ENCODE peak calls at places on chromosomes 6 and 20, in nine cellular contexts. L is right atrium auricular region, G is neuronal stem cell, H is upper lobe of right lung, N is GM23248, W is SK-N-SH, U is HepG2, K is stomach, X is thyroid gland. S is an unnamed sample. For H3K4me1, the result is how much of the 10 kb centered on the place peaks cover.

GRCh38 chr20:45890077-45890996 is 671 bp downstream of the NEURL2 start:
- DNase-seq in L (peak), G (peak), H (peak), N (peak), W (peak), U (peak), K (peak), X (peak), S (peak)

GRCh38 chr6:111377558-111378120 is 105.4 kb downstream of the REV3L start:
- DNase-seq in L (no peak), G (no peak), H (no peak), N (peak), W (no peak), U (no peak), K (no peak), X (no peak), S (no peak)

GRCh38 chr20:37680420-37680819 is 13.4 kb upstream of the CTNNBL1 start:
- DNase-seq in L (no peak), G (no peak), H (no peak), N (peak), W (no peak), U (no peak), K (no peak), X (no peak), S (no peak)

GRCh38 chr6:45420083-45420908 is 42.6 kb upstream of the SUPT3H start:
- DNase-seq in L (no peak), G (peak), H (peak), N (peak), W (peak), U (no peak), K (no peak), X (no peak), S (no peak)

GRCh38 chr20:46027245-46027853 is 1.7 kb upstream of the SLC12A5 start:
- DNase-seq in L (no peak), G (peak), H (no peak), N (peak), W (no peak), U (peak), K (no peak), X (peak), S (peak)

GRCh38 chr20:47586648-47587306 is 85.1 kb downstream of the NCOA3 start:
- DNase-seq in L (no peak), G (no peak), H (no peak), N (no peak), W (no peak), U (no peak), K (no peak), X (no peak), S (peak)

GRCh38 chr6:136921521-136921935 is 573 bp upstream of the SLC35D3 start:
- DNase-seq in L (no peak), G (peak), H (no peak), N (peak), W (peak), U (no peak), K (no peak), X (no peak), S (no peak)

GRCh38 chr20:46376196-46376785 is 30.1 kb downstream of the ELMO2 start:
- DNase-seq in L (no peak), G (no peak), H (no peak), N (no peak), W (no peak), U (no peak), K (no peak), X (no peak), S (no peak)

GRCh38 chr6:125966569-125966968 is 10.0 kb downstream of the HINT3 start:
- DNase-seq in L (no peak), G (no peak), H (no peak), N (no peak), W (no peak), U (no peak), K (no peak), X (no peak), S (no peak)

GRCh38 chr6:44202332-44202971 is 14.3 kb upstream of the MYMX start:
- DNase-seq in L (no peak), G (no peak), H (no peak), N (no peak), W (no peak), U (no peak), K (no peak), X (no peak), S (no peak)

GRCh38 chr6:159973951-159974350 is 5.1 kb downstream of the IGF2R start:
- DNase-seq in L (no peak), G (no peak), H (no peak), N (peak), W (no peak), U (peak), K (no peak), X (no peak), S (peak)

GRCh38 chr6:44801188-44801587 is 413.7 kb downstream of the CDC5L start:
- DNase-seq in L (no peak), G (no peak), H (no peak), N (peak), W (no peak), U (no peak), K (no peak), X (no peak), S (no peak)

GRCh38 chr6:118894425-118895240 is 681 bp downstream of the ASF1A start:
- DNase-seq in L (peak), G (peak), H (peak), N (peak), W (peak), U (peak), K (peak), X (peak), S (peak)

GRCh38 chr20:36152266-36152665 is 2.3 kb upstream of the EPB41L1 start:
- DNase-seq in L (no peak), G (no peak), H (no peak), N (no peak), W (no peak), U (no peak), K (no peak), X (no peak), S (no peak)

GRCh38 chr20:45111799-45112471 is 3.0 kb downstream of the WFDC5 start:
- DNase-seq in L (no peak), G (no peak), H (no peak), N (peak), W (peak), U (peak), K (no peak), X (peak), S (no peak)

GRCh38 chr6:7173843-7174503 is 66.2 kb downstream of the RREB1 start:
- DNase-seq in L (no peak), G (no peak), H (no peak), N (no peak), W (no peak), U (no peak), K (no peak), X (peak), S (no peak)

GRCh38 chr6:130843575-130844320 is 16.5 kb downstream of the SMLR1 start:
- DNase-seq in L (no peak), G (peak), H (no peak), N (peak), W (peak), U (peak), K (no peak), X (no peak), S (peak)
- H3K27ac ChIP-seq in L (no peak), G (no peak), H (no peak), N (no peak), W (no peak), U (no peak), K (no peak), X (no peak), S (no peak)

GRCh38 chr20:54177378-54177777 is 3.6 kb upstream of the CYP24A1 start:
- DNase-seq in L (no peak), G (no peak), H (no peak), N (no peak), W (no peak), U (peak), K (no peak), X (no peak), S (no peak)
- H3K4me1 ChIP-seq in L (under half), G (under half), H (under half), N (under half), W (under half), U (half or more), K (under half), X (under half), S (under half)

GRCh38 chr6:56767892-56768531 is 125.3 kb upstream of the DST start:
- DNase-seq in L (no peak), G (no peak), H (no peak), N (no peak), W (no peak), U (no peak), K (no peak), X (no peak), S (no peak)
- H3K4me3 ChIP-seq in L (no peak), G (no peak), H (no peak), N (no peak), W (no peak), U (no peak), K (no peak), X (no peak), S (no peak)

DNA sequence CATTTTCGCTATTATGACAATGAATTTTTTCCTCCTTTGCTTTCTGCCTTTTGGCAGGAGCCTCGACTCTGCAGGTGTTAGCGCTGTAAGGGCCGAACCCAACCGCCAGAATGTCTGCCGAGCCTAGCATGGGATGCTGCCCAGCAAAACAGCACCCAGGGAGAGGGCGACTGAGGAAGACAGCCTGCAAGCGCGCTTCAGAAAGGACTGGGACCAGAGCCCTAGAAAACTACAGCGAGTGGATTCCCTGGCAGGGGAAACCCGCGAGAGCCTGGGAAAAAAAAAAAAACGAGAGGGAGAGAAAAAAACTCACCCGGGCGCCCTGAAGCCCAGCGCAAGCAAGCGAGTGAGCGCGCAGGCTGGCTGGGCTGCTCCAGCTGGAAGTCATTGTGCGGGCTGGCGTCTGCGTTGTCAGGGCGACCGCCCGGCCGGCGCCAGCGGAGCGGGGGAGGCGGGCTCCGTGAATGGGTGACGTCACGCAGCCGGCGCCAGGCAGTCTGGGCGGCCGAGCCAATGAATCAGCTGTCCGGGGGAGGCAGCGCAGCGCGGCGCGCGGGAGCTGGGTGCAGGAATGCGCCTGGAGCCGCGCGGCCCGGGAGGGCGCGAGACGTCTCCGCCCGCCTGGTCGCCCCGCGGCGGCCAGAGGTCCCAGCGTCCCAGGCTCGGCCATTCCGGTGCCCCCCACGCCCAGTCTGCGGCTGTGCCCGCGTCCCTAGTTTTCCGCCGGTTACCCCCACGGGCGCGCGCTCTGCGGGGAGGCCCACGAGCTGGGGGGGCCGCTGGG is 32.6 kb upstream of the ID4 start:
- DNase-seq in L (peak), G (peak), H (peak), N (peak), W (peak), U (peak), K (peak), X (peak), S (peak)
- H3K27ac ChIP-seq in L (peak), G (peak), H (peak), N (peak), W (peak), U (peak), K (peak), X (peak), S (peak)

GRCh38 chr6:11770546-11771466 is 7.8 kb downstream of the ADTRP start:
- DNase-seq in L (peak), G (no peak), H (peak), N (peak), W (peak), U (no peak), K (peak), X (peak), S (peak)

GRCh38 chr6:11769816-11770545 is 8.6 kb downstream of the ADTRP start:
- DNase-seq in L (no peak), G (no peak), H (no peak), N (no peak), W (no peak), U (no peak), K (no peak), X (no peak), S (no peak)

GRCh38 chr6:11771473-11772048 is 7.0 kb downstream of the ADTRP start:
- DNase-seq in L (no peak), G (no peak), H (no peak), N (peak), W (no peak), U (no peak), K (no peak), X (no peak), S (no peak)

GRCh38 chr6:11767458-11767857 is 11.1 kb downstream of the ADTRP start:
- DNase-seq in L (no peak), G (no peak), H (no peak), N (peak), W (no peak), U (no peak), K (no peak), X (no peak), S (no peak)

GRCh38 chr6:11769244-11769643 is 9.4 kb downstream of the ADTRP start:
- DNase-seq in L (no peak), G (no peak), H (no peak), N (peak), W (no peak), U (no peak), K (no peak), X (no peak), S (no peak)
- H3K4me1 ChIP-seq in L (under half), G (under half), H (under half), N (half or more), W (half or more), U (under half), K (half or more), X (under half), S (under half)

DNA sequence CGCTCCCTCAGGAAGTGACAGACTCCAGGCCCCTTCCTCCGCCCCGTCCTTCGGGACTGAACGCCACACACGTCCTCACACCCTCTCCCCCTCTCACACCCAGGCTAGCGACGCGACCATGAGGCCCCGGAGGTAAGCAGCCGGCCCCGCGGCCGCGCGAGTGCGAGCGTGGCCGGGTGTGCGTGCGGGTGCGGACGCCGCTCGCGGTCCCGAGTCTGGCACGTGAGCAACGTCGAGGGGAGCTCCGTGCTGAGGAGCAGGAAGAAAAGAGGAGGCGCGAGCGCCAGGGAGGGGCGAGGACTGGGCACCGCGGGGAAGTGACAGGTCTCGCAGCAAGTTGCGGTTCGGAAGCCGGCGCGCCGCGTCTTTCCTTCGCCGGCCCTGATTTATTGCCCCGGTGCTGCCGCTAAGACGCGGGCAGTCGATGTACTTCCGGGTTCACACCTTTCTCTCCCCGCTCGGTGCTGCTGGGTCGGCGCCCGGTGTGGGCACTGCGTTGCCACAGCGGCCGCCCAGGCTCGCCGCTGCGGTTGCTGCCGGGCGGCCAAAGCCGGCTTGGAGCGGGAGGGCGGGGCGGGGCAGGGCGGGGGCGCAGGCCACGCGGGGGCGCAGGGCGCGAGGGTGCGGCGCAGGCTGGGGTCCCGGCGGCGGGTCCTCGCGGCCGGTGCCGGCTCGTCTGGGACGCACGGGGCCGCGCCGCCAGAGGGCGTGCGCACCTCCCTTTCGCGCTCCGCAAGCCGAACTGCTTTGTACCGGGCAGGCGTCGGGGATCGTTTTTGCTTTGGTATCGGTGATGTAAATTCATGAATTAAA is 15.8 kb upstream of the LIN28B start:
- DNase-seq in L (no peak), G (peak), H (no peak), N (peak), W (peak), U (peak), K (no peak), X (peak), S (peak)
- H3K4me3 ChIP-seq in L (peak), G (peak), H (peak), N (peak), W (peak), U (peak), K (peak), X (no peak), S (peak)

S was measured in cardiac muscle cell.